ENCODE peak calls at places on chromosomes 3 and 15, in five cellular contexts. L, X, Y, B and J are unnamed samples.

GRCh38 chr3:58131101-58131500 is 79.7 kb downstream of the DNASE1L3 start:
- DNase-seq in L (no peak), X (no peak), Y (no peak), B (no peak), J (no peak)

GRCh38 chr15:63094495-63094931 is 27.1 kb upstream of the LACTB start:
- DNase-seq in L (no peak), X (peak), Y (no peak), B (peak), J (no peak)

GRCh38 chr3:11820540-11821041 is 26.1 kb downstream of the TAMM41 start:
- DNase-seq in L (no peak), X (peak), Y (no peak), B (peak), J (peak)

GRCh38 chr3:12934431-12934830 is 93.1 kb upstream of the RPL32 start:
- DNase-seq in L (no peak), X (no peak), Y (no peak), B (no peak), J (no peak)

GRCh38 chr3:48697952-48698351 is 12.2 kb upstream of the NCKIPSD start:
- DNase-seq in L (no peak), X (no peak), Y (no peak), B (no peak), J (no peak)

GRCh38 chr3:107068980-107069379 is 308.3 kb upstream of the CCDC54 start:
- DNase-seq in L (no peak), X (peak), Y (no peak), B (peak), J (no peak)

GRCh38 chr3:3577823-3578222 is 221.4 kb upstream of the LRRN1 start:
- DNase-seq in L (no peak), X (no peak), Y (no peak), B (no peak), J (no peak)

GRCh38 chr15:72968531-72968922 is 83.7 kb upstream of the NEO1 start:
- DNase-seq in L (no peak), X (no peak), Y (no peak), B (peak), J (no peak)

GRCh38 chr3:54127499-54128056 is 5.2 kb downstream of the CACNA2D3 start:
- DNase-seq in L (no peak), X (no peak), Y (no peak), B (no peak), J (no peak)
- H2AK5ac ChIP-seq in L (no peak), X (no peak), Y (no peak), B (no peak), J (no peak)

GRCh38 chr15:98724495-98724894 is 76.2 kb downstream of the IGF1R start:
- DNase-seq in L (no peak), X (no peak), Y (no peak), B (no peak), J (no peak)
- H4K91ac ChIP-seq in L (no peak), X (no peak), Y (no peak), B (no peak), J (no peak)

DNA sequence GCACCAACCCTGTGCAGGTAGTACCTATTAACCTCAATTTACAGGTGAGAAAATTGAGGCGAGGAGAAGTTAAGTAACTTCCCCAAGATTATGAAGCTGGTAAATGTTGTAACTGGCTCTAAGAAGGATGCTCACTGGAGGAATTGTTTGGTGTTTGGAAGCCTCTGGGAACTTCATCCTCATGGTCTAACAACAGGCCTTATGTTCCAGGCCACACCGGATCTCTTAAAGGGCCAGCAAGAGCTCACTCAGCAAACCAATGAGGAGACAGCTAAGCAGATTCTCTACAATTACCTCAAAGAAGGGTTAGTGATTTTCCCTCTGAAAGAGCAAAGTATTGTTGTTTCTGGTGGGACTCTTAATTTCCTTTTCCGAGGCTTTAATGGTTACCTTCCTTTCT is 63.9 kb downstream of the CGNL1 start:
- DNase-seq in L (no peak), X (no peak), Y (no peak), B (no peak), J (no peak)
- H2BK15ac ChIP-seq in L (no peak), X (no peak), Y (no peak), B (no peak), J (no peak)

GRCh38 chr3:183697123-183697609 is 431 bp upstream of the YEATS2 start:
- DNase-seq in L (no peak), X (no peak), Y (no peak), B (no peak), J (no peak)
- H2AK5ac ChIP-seq in L (no peak), X (peak), Y (no peak), B (peak), J (no peak)

DNA sequence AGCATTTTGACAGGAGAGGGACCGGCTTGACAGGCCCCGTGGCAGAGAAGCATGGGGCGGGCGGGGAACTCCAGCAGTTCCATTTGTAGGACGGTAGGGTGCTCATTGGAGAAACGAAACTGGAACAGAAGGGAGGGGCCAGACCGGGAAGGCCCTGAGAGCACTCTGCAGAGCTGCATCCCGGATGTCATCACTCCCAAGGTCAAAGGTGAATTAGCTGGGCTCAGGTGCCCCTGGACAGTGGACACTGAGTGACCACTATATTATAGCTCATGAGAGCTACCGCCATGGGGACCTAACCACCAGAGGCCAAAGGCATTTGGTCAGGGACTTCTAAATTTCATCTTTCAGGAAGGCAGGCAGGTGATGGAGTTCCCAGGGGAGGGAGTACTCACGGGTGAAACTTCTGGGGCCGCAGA is 7.3 kb downstream of the CSRNP1 start:
- DNase-seq in L (no peak), X (no peak), Y (no peak), B (peak), J (peak)
- H4K91ac ChIP-seq in L (no peak), X (peak), Y (no peak), B (no peak), J (no peak)

GRCh38 chr3:29005862-29006261 is 275.0 kb upstream of the RBMS3 start:
- DNase-seq in L (no peak), X (no peak), Y (no peak), B (no peak), J (no peak)
- H2BK15ac ChIP-seq in L (no peak), X (no peak), Y (no peak), B (no peak), J (no peak)

DNA sequence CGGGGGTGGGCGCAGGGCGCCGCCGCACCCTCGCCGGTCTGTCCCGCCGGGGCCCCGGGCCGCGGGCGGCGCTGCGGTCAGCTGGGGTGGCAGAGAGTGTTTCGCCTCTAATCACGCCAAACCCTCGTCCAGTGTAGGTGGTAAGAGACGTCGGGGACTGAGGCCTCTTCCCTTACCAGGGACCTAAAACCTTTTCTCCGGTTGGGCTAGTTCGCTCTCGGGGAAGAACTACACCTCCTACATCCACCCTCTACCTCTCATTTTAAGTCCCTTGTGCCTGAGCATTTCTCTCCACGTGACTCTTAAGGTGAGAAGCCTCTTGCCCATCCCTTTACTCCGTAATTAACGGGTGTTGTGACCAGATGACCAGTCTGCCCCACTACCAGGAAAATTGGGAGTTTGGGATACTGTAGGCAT is 517 bp downstream of the TMEM42 start:
- DNase-seq in L (no peak), X (peak), Y (peak), B (peak), J (no peak)
- H2AK5ac ChIP-seq in L (no peak), X (peak), Y (no peak), B (peak), J (no peak)

GRCh38 chr15:43517354-43518072 is at the start of gene MAP1A:
- DNase-seq in L (peak), X (peak), Y (no peak), B (peak), J (peak)
- H4K91ac ChIP-seq in L (no peak), X (peak), Y (no peak), B (peak), J (no peak)